ENCODE peak calls at places on chromosomes 2 and 18, in four cellular contexts. Z, F, A and U are unnamed samples.

GRCh38 chr2:102304268-102304667 is 7.1 kb upstream of the IL1RL1 start:
- DNase-seq in Z (peak; percentile 72), A (no peak), F (no peak), U (no peak)

GRCh38 chr2:149573760-149574159 is 13.8 kb downstream of the MMADHC start:
- DNase-seq in F (no peak), Z (peak; percentile 24), A (no peak), U (no peak)

GRCh38 chr2:42792087-42792582 is 248 bp downstream of the HAAO start:
- DNase-seq in A (no peak), Z (no peak), F (no peak), U (no peak)

GRCh38 chr2:159072795-159073194 is 104.4 kb downstream of the TANC1 start:
- DNase-seq in Z (peak; percentile 71), A (no peak), F (no peak), U (no peak)

GRCh38 chr2:66789741-66790140 is 354.8 kb downstream of the MEIS1 start:
- DNase-seq in Z (peak; percentile 76), F (no peak), A (no peak), U (no peak)

GRCh38 chr2:120403261-120403660 is 57.3 kb downstream of the INHBB start:
- DNase-seq in Z (no peak), F (no peak), A (no peak), U (no peak)

GRCh38 chr18:54119524-54120019 is 104.9 kb downstream of the MBD2 start:
- DNase-seq in F (no peak), A (no peak), Z (peak; percentile 76), U (no peak)

GRCh38 chr2:36355157-36355889 is at the start of gene CRIM1:
- DNase-seq in A (no peak), F (peak; percentile 94), Z (peak; percentile 87), U (peak; percentile 85)

GRCh38 chr2:169139993-169140767 is 70.8 kb downstream of the DHRS9 start:
- DNase-seq in A (no peak), Z (no peak), F (no peak), U (no peak)

GRCh38 chr2:79876430-79876829 is 363.6 kb downstream of the CTNNA2 start:
- DNase-seq in A (no peak), F (no peak), Z (peak; percentile 7), U (no peak)

GRCh38 chr2:53787255-53787910 is 539 bp downstream of the ERLEC1 start:
- DNase-seq in Z (peak; percentile 41), F (no peak), A (no peak), U (no peak)

GRCh38 chr2:47506024-47506423 is 103.1 kb downstream of the MSH2 start:
- DNase-seq in Z (no peak), F (no peak), A (no peak), U (no peak)

GRCh38 chr18:67463829-67464228 is 52.7 kb downstream of the DSEL start:
- DNase-seq in Z (peak; percentile 30), A (no peak), F (no peak), U (no peak)

GRCh38 chr2:239035997-239036731 is 188.3 kb downstream of the TWIST2 start:
- DNase-seq in F (peak; percentile 13), Z (no peak), A (no peak), U (no peak)

GRCh38 chr18:77980275-77980674 is 730.6 kb downstream of the GALR1 start:
- DNase-seq in Z (no peak), F (no peak), A (no peak), U (no peak)

GRCh38 chr2:98444436-98445166 is at the start of gene INPP4A:
- DNase-seq in F (peak; percentile 84), A (peak; percentile 61), Z (peak; percentile 30), U (no peak)

GRCh38 chr18:26656401-26656943 is 108.1 kb upstream of the KCTD1 start:
- DNase-seq in F (peak; percentile 30), A (no peak), Z (no peak), U (no peak)
- H3K4me3 ChIP-seq in F (peak overlapping the region; percentile 82), A (no peak overlapping the region), Z (peak overlapping the region; percentile 47), U (peak overlapping the region; percentile 73)

GRCh38 chr2:8193686-8194615 is 487.9 kb upstream of the ID2 start:
- DNase-seq in F (no peak), A (no peak), Z (no peak), U (no peak)
- H3K4me3 ChIP-seq in F (no peak overlapping the region), A (no peak overlapping the region), Z (no peak overlapping the region), U (no peak overlapping the region)

GRCh38 chr2:28394997-28395333 is 2.3 kb downstream of the FOSL2 start:
- DNase-seq in A (no peak), F (no peak), Z (no peak), U (no peak)
- H3K4me3 ChIP-seq in A (peak overlapping the region; percentile 40), F (peak overlapping the region; percentile 84), Z (peak overlapping the region; percentile 91), U (peak overlapping the region; percentile 67)

DNA sequence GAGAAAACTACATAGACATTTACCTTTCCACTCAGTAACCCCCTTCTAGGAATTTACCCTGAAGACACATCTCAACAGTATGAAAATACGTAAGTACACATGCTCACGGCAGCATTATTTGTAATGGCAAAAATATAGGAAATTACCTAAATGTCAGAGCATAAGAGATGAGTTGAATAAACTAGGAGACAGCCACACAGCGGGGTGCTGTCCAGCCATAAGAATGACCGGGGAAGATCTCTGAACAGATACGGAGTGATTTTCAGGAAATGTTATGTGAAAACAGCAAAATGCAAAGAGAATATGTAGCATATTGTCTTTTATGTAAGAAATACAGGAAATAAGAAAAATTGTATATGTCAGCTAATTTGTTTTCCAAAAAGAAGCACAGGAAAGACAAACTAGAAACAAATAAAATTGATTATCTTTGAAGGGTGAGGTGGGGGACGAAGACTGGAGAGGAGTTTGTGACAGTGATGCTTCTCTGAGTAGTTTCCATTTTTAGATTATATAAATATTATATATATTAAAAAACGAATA is 195.3 kb downstream of the HAUS1 start:
- DNase-seq in A (no peak), F (no peak), Z (no peak), U (no peak)
- H3K4me3 ChIP-seq in A (no peak overlapping the region), F (no peak overlapping the region), Z (no peak overlapping the region), U (no peak overlapping the region)

GRCh38 chr2:213861638-213862037 is 549.2 kb upstream of the VWC2L start:
- DNase-seq in F (no peak), Z (no peak), A (no peak), U (no peak)
- H3K4me3 ChIP-seq in F (no peak overlapping the region), Z (no peak overlapping the region), A (no peak overlapping the region), U (no peak overlapping the region)

DNA sequence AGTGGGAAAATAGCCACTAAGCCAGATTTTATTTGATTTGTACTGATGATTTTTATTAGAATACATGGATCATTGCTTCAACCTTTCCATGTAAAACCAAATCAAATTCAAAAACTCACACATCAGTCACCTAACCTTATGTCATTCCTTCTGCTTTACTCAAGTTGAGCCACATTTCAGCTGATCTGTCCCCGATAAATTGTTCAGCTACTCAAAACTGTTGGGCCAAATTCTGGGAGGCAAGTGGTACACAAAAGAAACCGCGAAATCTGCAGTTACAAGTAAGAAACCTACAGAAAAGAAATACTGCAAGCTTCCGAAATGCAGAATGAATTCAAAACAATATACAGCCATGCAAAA is 109.7 kb downstream of the TCF4 start:
- DNase-seq in F (no peak), A (no peak), Z (no peak), U (no peak)
- H3K4me3 ChIP-seq in F (peak overlapping the region; percentile 53), A (no peak overlapping the region), Z (peak overlapping the region; percentile 52), U (peak overlapping the region; percentile 45)

GRCh38 chr2:55420901-55421300 is 1.2 kb upstream of the CCDC88A start:
- DNase-seq in A (no peak), Z (no peak), F (no peak), U (no peak)
- H3K4me3 ChIP-seq in A (no peak overlapping the region), Z (no peak overlapping the region), F (peak overlapping the region; percentile 91), U (no peak overlapping the region)

GRCh38 chr18:63161728-63162195 is 157.8 kb downstream of the BCL2 start:
- DNase-seq in A (peak; percentile 51), F (peak; percentile 60), Z (peak; percentile 94), U (peak; percentile 78)
- H3K4me3 ChIP-seq in A (peak overlapping the region; percentile 30), F (no peak overlapping the region), Z (no peak overlapping the region), U (no peak overlapping the region)

DNA sequence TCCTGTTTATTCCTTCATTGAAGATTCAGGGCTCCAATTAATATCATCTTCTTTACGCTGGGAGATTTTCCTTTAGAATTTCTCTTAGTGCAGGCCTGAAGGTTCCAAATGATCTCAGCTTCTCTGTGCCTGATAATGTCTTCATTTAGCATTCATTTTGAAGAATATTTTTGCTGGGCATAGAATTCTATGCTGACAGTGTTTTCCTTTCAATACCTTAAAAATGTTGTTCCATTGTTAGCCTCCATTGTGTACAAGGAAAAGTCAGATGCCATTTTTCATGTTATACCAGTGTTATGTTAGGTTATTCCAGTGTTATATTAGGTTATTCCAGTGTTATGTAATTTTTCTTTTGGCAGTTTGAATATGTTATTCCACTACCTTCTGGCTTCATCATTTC is 14.9 kb upstream of the OR6B3 start:
- DNase-seq in F (no peak), A (no peak), Z (no peak), U (no peak)
- H3K4me3 ChIP-seq in F (no peak overlapping the region), A (no peak overlapping the region), Z (no peak overlapping the region), U (no peak overlapping the region)

GRCh38 chr2:33038799-33039198 is 92.0 kb downstream of the LTBP1 start:
- DNase-seq in F (no peak), A (no peak), Z (no peak), U (no peak)

GRCh38 chr2:33038230-33038629 is 91.5 kb downstream of the LTBP1 start:
- DNase-seq in F (no peak), Z (no peak), A (no peak), U (no peak)

GRCh38 chr2:33032245-33032644 is 85.5 kb downstream of the LTBP1 start:
- DNase-seq in F (no peak), A (no peak), Z (no peak), U (no peak)

GRCh38 chr2:33033524-33034150 is 86.9 kb downstream of the LTBP1 start:
- DNase-seq in A (no peak), F (no peak), Z (peak; percentile 70), U (no peak)

DNA sequence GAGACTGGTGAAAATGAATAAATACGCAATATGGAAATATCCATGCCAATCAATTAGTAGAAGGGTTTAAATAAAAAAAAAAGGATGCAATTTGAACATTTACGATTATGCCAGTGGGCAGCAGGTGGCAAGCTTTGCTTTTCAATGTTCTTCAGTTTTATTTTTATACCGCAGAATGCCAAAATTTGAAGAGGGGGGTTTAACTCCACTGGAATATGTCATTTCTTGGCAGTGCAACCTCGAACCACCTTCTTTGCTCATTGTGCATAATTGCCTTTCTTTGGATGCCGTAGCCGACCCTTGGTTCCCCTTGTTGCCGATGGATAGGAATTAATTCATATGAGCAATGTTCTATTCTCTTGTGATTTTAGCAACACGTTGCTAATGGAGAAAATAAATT is 88.0 kb downstream of the LTBP1 start:
- DNase-seq in Z (peak; percentile 80), F (no peak), A (no peak), U (no peak)
- H3K4me3 ChIP-seq in Z (no peak overlapping the region), F (no peak overlapping the region), A (no peak overlapping the region), U (no peak overlapping the region)